ENCODE peak calls at places on chromosomes 2 and 18, in seven cellular contexts. P is mesendoderm, R is IMR-90, A is fibroblast of lung, E is non-pigmented ciliary epithelial cell, D is uterus, G is ovary. F is an unnamed sample.

GRCh38 chr2:67871696-67872320 is 191.0 kb downstream of the C1D start:
- DNase-seq in P (no peak), R (peak), A (peak), E (peak), D (peak), G (no peak), F (peak)

GRCh38 chr2:147740211-147740927 is 104.5 kb upstream of the ACVR2A start:
- DNase-seq in P (no peak), R (no peak), A (no peak), E (no peak), D (no peak), G (no peak), F (no peak)

GRCh38 chr18:54388203-54389142 is 30.8 kb downstream of the C18orf54 start:
- DNase-seq in P (peak), R (peak), A (peak), E (peak), D (no peak), G (no peak), F (peak)

GRCh38 chr2:48346124-48346536 is 183.8 kb upstream of the STON1 start:
- DNase-seq in P (peak), R (peak), A (peak), E (peak), D (peak), G (no peak), F (peak)

GRCh38 chr18:48161201-48161910 is 230.9 kb upstream of the SMAD2 start:
- DNase-seq in P (peak), R (peak), A (peak), E (no peak), D (peak), G (peak), F (peak)

GRCh38 chr2:12717988-12718661 is 1.4 kb downstream of the TRIB2 start:
- DNase-seq in P (peak), R (peak), A (peak), E (no peak), D (peak), G (peak), F (peak)

GRCh38 chr2:102872388-102872787 is 110.6 kb downstream of the TMEM182 start:
- DNase-seq in P (peak), R (no peak), A (peak), E (no peak), D (no peak), G (no peak), F (no peak)

GRCh38 chr2:128362889-128363228 is 44.2 kb upstream of the HS6ST1 start:
- DNase-seq in P (peak), R (peak), A (peak), E (peak), D (no peak), G (no peak), F (peak)

GRCh38 chr2:3641841-3642421 is 16.1 kb upstream of the ALLC start:
- DNase-seq in P (no peak), R (no peak), A (no peak), E (no peak), D (peak), G (no peak), F (no peak)

GRCh38 chr2:8684421-8684884 is 2.6 kb downstream of the ID2 start:
- DNase-seq in P (peak), R (peak), A (peak), E (no peak), D (peak), G (peak), F (no peak)

GRCh38 chr2:211174631-211175030 is 618.2 kb downstream of the CPS1 start:
- DNase-seq in P (no peak), R (no peak), A (no peak), E (no peak), D (no peak), G (no peak), F (no peak)

GRCh38 chr18:51479736-51480135 is 282.3 kb upstream of the MEX3C start:
- DNase-seq in P (no peak), R (no peak), A (no peak), E (no peak), D (no peak), G (no peak), F (no peak)

GRCh38 chr2:42147641-42148274 is 21.4 kb upstream of the EML4 start:
- DNase-seq in P (no peak), R (peak), A (peak), E (no peak), D (no peak), G (no peak), F (peak)

GRCh38 chr2:213451542-213452256 is 167.4 kb downstream of the SPAG16 start:
- DNase-seq in P (peak), R (no peak), A (no peak), E (no peak), D (no peak), G (peak), F (no peak)

GRCh38 chr18:55522011-55522410 is 66.0 kb downstream of the TCF4 start:
- DNase-seq in P (peak), R (no peak), A (no peak), E (no peak), D (no peak), G (no peak), F (no peak)

GRCh38 chr2:6073260-6074141 is 381.3 kb downstream of the SOX11 start:
- DNase-seq in P (peak), R (peak), A (peak), E (no peak), D (no peak), G (peak), F (no peak)

F was measured in fibroblast of gingiva.